ENCODE peak calls at places on chromosomes 1 and 21, in four cellular contexts. A is stomach, W is A549, I is transverse colon. F is an unnamed sample. For H3K4me1, the result is how much of the 10 kb centered on the place peaks cover.

GRCh38 chr1:203672354-203672753 is 45.7 kb downstream of the ATP2B4 start:
- DNase-seq in A (no peak), I (peak), W (no peak), F (no peak)

GRCh38 chr1:41537257-41537656 is 52.8 kb upstream of the EDN2 start:
- DNase-seq in A (no peak), W (no peak), I (no peak), F (no peak)

GRCh38 chr1:87240661-87241285 is 87.9 kb upstream of the LMO4 start:
- DNase-seq in W (no peak), A (no peak), I (no peak), F (no peak)

GRCh38 chr1:198601936-198602889 is 36.6 kb upstream of the PTPRC start:
- DNase-seq in W (no peak), I (no peak), A (no peak), F (no peak)

GRCh38 chr21:39612233-39613028 is at the start of gene B3GALT5:
- DNase-seq in W (no peak), I (peak), A (no peak), F (no peak)

GRCh38 chr1:248739580-248740205 is 15.9 kb downstream of the LYPD8 start:
- DNase-seq in A (no peak), I (no peak), W (no peak), F (no peak)

GRCh38 chr1:44318097-44319088 is 36.7 kb downstream of the ERI3 start:
- DNase-seq in A (no peak), I (peak), W (peak), F (no peak)

GRCh38 chr1:169508432-169509338 is 22.9 kb upstream of the SLC19A2 start:
- DNase-seq in W (no peak), A (no peak), I (no peak), F (no peak)

GRCh38 chr1:166089804-166090203 is 77.0 kb downstream of the FAM78B start:
- DNase-seq in A (no peak), I (no peak), W (no peak), F (no peak)

GRCh38 chr1:110207831-110208230 is 2.3 kb upstream of the KCNC4 start:
- DNase-seq in A (peak), I (peak), W (peak), F (peak)

GRCh38 chr1:6447818-6448748 is 17.9 kb downstream of the TNFRSF25 start:
- DNase-seq in A (no peak), I (peak), W (no peak), F (no peak)

GRCh38 chr1:47872871-47873270 is 124.3 kb downstream of the TRABD2B start:
- DNase-seq in A (no peak), I (no peak), W (no peak), F (no peak)

GRCh38 chr1:155893389-155894142 is 17.6 kb downstream of the RIT1 start:
- DNase-seq in I (no peak), A (no peak), W (peak), F (no peak)

GRCh38 chr1:228299211-228299610 is 91.4 kb downstream of the OBSCN start:
- DNase-seq in A (no peak), W (no peak), I (no peak), F (no peak)

GRCh38 chr1:30726254-30726653 is 2.9 kb upstream of the MATN1 start:
- DNase-seq in W (no peak), A (no peak), I (no peak), F (no peak)

GRCh38 chr21:31330144-31330483 is 13.9 kb downstream of the TIAM1 start:
- DNase-seq in A (no peak), I (no peak), W (no peak), F (no peak)

GRCh38 chr21:31331231-31331630 is 12.8 kb downstream of the TIAM1 start:
- DNase-seq in I (no peak), W (no peak), A (no peak), F (no peak)

GRCh38 chr21:31329431-31330143 is 14.5 kb downstream of the TIAM1 start:
- DNase-seq in W (no peak), I (no peak), A (no peak), F (no peak)

GRCh38 chr21:31332525-31332924 is 11.5 kb downstream of the TIAM1 start:
- DNase-seq in W (no peak), A (no peak), I (no peak), F (no peak)

DNA sequence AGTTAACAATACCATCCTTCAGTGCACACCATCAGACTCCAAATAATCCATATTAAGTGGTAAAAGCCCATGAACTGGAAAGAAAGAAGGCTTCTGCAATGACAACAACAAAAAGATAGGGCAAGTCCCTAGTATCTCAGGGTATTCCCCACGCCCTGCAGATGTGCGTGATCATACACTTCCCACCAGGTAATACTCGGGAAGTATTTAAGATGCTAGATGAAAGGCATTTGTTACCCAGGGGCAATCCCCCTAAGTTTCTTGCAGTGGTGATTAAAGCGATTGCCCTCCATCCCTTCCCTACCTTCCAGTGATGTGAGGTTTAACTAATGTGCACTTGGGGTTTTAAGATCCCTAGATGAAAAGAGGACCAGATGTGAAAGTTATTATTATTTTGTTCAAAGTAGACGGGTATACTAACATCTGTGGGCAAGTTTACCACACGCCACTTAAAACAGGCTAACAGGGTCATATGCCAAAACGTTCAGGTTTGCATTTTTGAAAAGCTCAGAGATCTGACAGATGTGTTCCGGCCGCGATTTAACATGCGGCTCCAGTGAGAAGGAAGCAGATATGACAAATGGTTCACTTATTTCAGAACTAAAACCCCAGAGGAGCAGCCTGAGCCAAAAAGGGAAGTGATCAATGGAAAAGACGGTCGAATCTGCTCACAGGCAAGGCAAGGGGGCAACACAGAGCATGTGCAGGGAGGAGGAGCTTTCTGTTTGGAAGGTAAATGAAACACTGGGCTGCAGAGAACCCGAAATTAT is 17.4 kb downstream of the TIAM1 start:
- DNase-seq in A (no peak), I (peak), W (no peak), F (no peak)
- TF ChIP-seq EP300 in A (no peak), I (no peak), W (no peak), F (no peak)

DNA sequence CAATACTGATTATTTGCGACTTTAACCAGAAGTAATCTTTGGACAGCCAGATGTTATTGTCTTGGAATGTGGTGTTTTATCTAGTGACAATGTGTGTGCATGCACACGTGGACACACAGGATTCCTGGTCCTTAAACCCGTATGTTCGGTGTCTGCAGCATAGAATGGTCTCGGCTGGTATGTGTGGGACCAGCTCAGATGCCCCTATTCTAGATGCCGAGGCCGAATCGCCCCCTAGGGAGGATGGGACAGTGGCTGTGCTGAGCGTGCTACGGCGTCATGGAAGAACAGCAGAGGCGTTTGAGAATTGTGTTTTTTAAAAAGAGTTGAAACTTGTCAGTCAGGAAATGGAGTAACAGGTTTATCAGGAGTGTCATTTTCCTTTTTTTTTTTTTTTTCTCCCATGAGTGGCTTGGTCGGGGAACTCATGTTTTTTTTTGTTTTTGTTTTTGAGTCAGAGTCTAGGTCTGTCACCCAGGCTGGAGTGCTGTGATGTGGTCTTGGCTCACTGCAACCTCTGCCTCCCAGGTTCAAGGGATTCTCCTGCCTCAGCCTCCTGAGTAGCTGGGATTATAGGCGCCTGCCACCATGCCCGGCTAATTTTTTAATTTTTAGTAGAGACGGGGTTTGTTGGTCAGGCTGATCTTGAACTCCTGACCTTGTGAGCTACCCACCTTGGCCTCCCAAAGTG is 30.1 kb downstream of the SKI start:
- DNase-seq in W (no peak), I (no peak), A (no peak), F (no peak)
- H3K4me1 ChIP-seq in W (under half), I (under half), A (under half), F (half or more)

GRCh38 chr1:21909787-21910503 is 27.2 kb downstream of the HSPG2 start:
- DNase-seq in A (no peak), I (no peak), W (no peak), F (no peak)
- TF ChIP-seq POLR2A in A (no peak), I (no peak), W (no peak), F (no peak)

GRCh38 chr1:93846151-93846928 is 32.7 kb downstream of the DNTTIP2 start:
- DNase-seq in A (peak), I (peak), W (peak), F (peak)

GRCh38 chr1:93847811-93848288 is 31.2 kb downstream of the DNTTIP2 start:
- DNase-seq in W (peak), A (peak), I (peak), F (peak)

GRCh38 chr1:93845554-93846150 is 33.4 kb downstream of the DNTTIP2 start:
- DNase-seq in W (peak), I (peak), A (no peak), F (no peak)

GRCh38 chr1:93848352-93848883 is 30.6 kb downstream of the DNTTIP2 start:
- DNase-seq in W (no peak), I (no peak), A (no peak), F (no peak)

GRCh38 chr1:93846929-93847810 is 31.8 kb downstream of the DNTTIP2 start:
- DNase-seq in I (peak), W (peak), A (peak), F (peak)
- TF ChIP-seq EP300 in I (no peak), W (no peak), A (no peak), F (peak)

DNA sequence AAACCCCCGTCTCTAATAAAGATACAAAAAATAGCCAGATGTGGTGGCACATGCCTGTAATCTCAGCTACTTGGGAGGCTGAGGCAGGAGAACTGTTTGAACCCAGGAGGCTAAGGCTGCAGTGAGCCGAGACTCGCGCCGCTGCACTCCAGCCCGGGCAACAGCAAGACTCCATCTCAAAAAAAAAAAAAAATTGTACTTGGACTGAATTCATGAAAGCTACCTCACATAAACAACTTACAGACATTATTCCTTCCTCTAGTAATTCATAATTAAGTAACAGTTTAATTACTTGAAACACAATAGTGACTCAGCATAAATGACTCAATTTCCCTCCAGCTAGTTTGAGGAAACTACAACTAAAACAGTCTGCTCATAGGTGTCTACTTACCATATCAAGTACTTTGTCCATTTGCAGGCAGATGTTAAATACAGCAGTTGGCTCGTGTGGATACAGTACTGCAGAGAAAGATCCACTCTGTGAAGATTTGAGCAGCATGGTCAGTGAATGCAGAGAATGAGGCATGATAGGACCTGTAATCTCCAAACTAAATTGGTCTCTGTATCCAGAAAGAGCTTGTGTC is 9.4 kb downstream of the DONSON start:
- DNase-seq in W (no peak), I (no peak), A (no peak), F (no peak)
- H3K4me1 ChIP-seq in W (under half), I (under half), A (under half), F (under half)

GRCh38 chr1:167454929-167455785 is 63.2 kb downstream of the CD247 start:
- DNase-seq in W (peak), I (peak), A (peak), F (peak)
- TF ChIP-seq POLR2A in W (no peak), I (peak), A (no peak), F (no peak)

GRCh38 chr21:27580276-27580675 is 613.4 kb upstream of the ADAMTS5 start:
- DNase-seq in W (no peak), I (no peak), A (no peak), F (no peak)
- TF ChIP-seq EP300 in W (no peak), I (no peak), A (no peak), F (no peak)

DNA sequence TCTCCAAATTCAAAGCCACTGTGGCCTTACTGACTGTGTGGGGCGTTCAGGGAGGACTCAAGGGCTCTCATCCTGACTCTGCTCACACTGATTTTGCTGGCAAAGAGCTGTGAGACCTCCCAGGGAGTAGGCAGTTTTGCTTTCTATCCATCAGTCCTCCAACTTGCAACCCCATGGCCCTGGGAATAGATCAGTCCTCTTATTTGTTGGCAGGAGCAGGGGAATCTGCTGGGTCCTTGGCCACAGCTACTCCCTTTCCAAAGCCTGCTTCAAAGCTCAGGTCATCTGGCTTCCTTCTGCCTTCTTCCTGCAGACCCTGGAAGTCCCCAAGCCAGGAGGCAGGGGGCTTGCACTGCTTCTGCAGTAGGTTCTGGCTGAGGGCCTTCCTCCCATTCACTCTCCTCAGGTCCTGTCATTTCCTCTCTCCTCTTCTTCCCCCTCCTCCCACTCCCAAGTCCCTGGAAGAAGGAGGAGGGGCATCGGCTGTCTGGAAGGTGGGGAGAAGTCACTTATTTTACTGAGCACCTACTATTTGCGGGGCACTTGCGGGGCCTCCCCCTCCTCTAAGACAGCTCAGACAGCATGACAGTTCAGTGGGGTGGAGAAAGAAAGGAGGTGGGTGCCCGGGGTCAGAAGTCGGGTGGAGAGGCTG is 835 bp upstream of the NAV1 start:
- DNase-seq in I (no peak), A (no peak), W (no peak), F (no peak)
- H3K4me1 ChIP-seq in I (under half), A (under half), W (under half), F (under half)

GRCh38 chr1:2330511-2331199 is 60.7 kb downstream of the MORN1 start:
- DNase-seq in W (no peak), A (no peak), I (peak), F (peak)

GRCh38 chr1:2331200-2331544 is 60.2 kb downstream of the MORN1 start:
- DNase-seq in A (no peak), W (no peak), I (no peak), F (no peak)

GRCh38 chr1:2327841-2328240 is 63.5 kb downstream of the MORN1 start:
- DNase-seq in W (no peak), I (no peak), A (no peak), F (no peak)

GRCh38 chr1:2330035-2330434 is 61.3 kb downstream of the MORN1 start:
- DNase-seq in A (no peak), I (no peak), W (no peak), F (no peak)

DNA sequence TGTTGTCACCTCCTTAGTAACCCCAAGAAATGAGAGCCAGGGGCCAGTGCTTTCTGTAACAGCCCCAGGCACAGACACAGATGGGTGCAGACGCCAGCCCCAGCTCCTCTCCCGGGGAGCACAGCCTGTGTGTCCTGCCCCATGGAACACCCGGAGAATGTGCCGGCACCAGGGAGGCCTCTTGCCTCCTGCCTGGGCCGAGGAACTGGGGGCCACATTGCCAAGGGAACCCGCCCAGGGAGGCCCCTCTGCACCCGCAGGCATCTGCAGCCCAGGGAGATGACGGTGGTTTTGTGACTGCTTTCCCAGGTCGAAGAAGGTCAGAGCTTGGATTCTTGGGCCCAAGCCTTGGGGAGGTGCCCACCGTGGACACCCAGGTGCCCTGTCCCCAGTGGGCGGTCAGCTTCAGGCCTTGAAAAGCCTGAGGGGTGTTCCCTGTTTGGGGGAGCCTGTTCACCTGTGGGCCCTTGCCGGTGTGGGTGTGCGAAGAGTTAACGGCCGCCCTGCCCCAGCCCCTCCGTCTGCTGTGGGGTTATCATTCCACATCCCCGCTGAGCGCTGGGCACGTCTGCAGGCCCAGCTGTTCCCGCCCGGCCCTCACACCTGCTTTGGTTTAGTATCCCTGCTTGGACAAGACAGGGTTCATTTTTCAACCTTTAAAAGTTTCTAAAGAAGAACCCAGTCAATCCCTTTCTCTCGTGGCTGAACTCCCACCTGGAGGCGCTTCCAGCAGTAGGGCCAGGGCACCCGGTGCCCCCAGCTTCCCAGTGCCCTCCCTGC is 62.5 kb downstream of the MORN1 start:
- DNase-seq in I (no peak), W (no peak), A (no peak), F (no peak)
- TF ChIP-seq POLR2A in I (no peak), W (no peak), A (no peak), F (no peak)

DNA sequence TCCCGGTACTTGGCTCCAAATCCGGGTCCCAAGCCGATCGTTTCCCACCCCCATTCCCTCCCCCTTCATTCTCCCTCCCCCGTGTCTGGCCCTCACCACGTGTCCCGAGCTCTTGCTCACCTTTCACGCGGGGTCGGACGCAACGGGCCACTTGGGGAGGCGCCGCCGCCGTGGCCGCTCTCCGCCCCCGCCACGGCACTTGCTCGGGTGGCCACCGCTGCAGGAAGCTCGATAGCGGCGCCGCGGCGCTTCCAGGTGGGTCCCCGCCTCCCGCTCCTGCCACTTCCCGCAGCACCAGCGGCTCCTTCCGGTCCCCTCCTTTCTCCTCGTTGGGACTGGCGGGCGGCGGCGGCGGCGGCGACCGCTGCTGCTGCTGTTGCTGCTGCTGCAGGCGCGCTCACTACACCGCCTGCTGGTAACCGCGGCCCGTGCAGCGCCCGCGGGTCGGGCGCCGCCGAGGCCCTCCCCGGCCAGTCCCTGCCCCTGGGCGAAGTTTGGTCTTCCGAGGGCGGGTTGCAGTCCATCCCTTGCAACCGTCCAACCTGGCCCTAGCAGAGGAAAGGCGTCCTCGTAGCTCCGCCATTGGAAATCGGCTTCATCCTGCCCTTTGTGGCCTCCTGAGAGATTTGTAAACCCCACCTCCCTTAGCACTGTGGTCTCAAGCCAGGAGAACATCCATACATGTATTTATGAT is 831 bp upstream of the ZZZ3 start:
- DNase-seq in A (peak), W (peak), I (peak), F (peak)
- TF ChIP-seq EP300 in A (no peak), W (peak), I (no peak), F (no peak)